ENCODE peak calls at places on chromosome X, in four cellular contexts. P is AG10803, X is fibroblast of mammary gland, D is mesothelial cell of epicardium. E is an unnamed sample.
A peak's percentile ranks its signal among the peaks of the same experiment; 100 is the strongest.

GRCh38 chrX:30822068-30822671 is 66.9 kb downstream of the TAB3 start:
- DNase-seq in P (no peak), X (peak; percentile 10), D (no peak), E (no peak)

GRCh38 chrX:136168929-136169735 is 21.8 kb downstream of the FHL1 start:
- DNase-seq in P (peak; percentile 96), X (peak; percentile 94), D (no peak), E (no peak)

GRCh38 chrX:45986971-45987370 is 558.2 kb downstream of the ZNF674 start:
- DNase-seq in P (peak; percentile 7), X (peak; percentile 37), D (no peak), E (no peak)

GRCh38 chrX:37961118-37961517 is 45.2 kb upstream of the SYTL5 start:
- DNase-seq in P (no peak), X (no peak), D (no peak), E (no peak)

GRCh38 chrX:21929209-21929608 is 11.3 kb upstream of the SMS start:
- DNase-seq in P (no peak), X (no peak), D (no peak), E (no peak)

GRCh38 chrX:140710710-140711109 is 1.2 kb downstream of the LINC00632 start:
- DNase-seq in P (no peak), X (no peak), D (no peak), E (no peak)

GRCh38 chrX:18983711-18984380 is at the start of gene PHKA2:
- DNase-seq in P (peak; percentile 35), X (peak; percentile 39), D (no peak), E (no peak)

GRCh38 chrX:19889582-19890342 is 2.4 kb upstream of the SH3KBP1 start:
- DNase-seq in P (peak; percentile 51), X (peak; percentile 66), D (peak; percentile 50), E (no peak)

GRCh38 chrX:150873616-150874015 is 24.9 kb downstream of the CD99L2 start:
- DNase-seq in P (no peak), X (peak; percentile 38), D (no peak), E (no peak)

GRCh38 chrX:45306794-45307193 is 106.1 kb upstream of the DIPK2B start:
- DNase-seq in P (no peak), X (no peak), D (no peak), E (no peak)

GRCh38 chrX:70613295-70613694 is 168.7 kb downstream of the DLG3 start:
- DNase-seq in P (peak; percentile 28), X (peak; percentile 22), D (no peak), E (no peak)

GRCh38 chrX:106946449-106946848 is 26.2 kb downstream of the CLDN2 start:
- DNase-seq in P (no peak), X (no peak), D (no peak), E (no peak)

GRCh38 chrX:68822641-68823410 is 6.0 kb upstream of the EFNB1 start:
- DNase-seq in P (peak; percentile 48), X (peak; percentile 64), D (no peak), E (no peak)

GRCh38 chrX:45889471-45889870 is 655.8 kb downstream of the ZNF674 start:
- DNase-seq in P (peak; percentile 16), X (peak; percentile 68), D (no peak), E (no peak)

GRCh38 chrX:8433296-8434094 is 31.1 kb upstream of the VCX3B start:
- DNase-seq in P (no peak), X (peak; percentile 1), D (no peak), E (no peak)

GRCh38 chrX:68932611-68933010 is 103.8 kb downstream of the EFNB1 start:
- DNase-seq in P (no peak), X (peak; percentile 45), D (no peak), E (no peak)

GRCh38 chrX:9141496-9141895 is 107.6 kb upstream of the FAM9B start:
- DNase-seq in P (peak; percentile 66), X (peak; percentile 60), D (no peak), E (no peak)

GRCh38 chrX:24487576-24487975 is 22.5 kb downstream of the PDK3 start:
- DNase-seq in P (no peak), X (no peak), D (no peak), E (no peak)

GRCh38 chrX:2516612-2517011 is 15.8 kb upstream of the DHRSX start:
- DNase-seq in P (no peak), X (no peak), D (no peak), E (no peak)

GRCh38 chrX:2320580-2321327 is 180.0 kb downstream of the DHRSX start:
- DNase-seq in P (peak; percentile 88), X (peak; percentile 47), D (no peak), E (no peak)

GRCh38 chrX:136275553-136275952 is 24.4 kb upstream of the MAP7D3 start:
- DNase-seq in P (no peak), X (no peak), D (no peak), E (no peak)

GRCh38 chrX:13283968-13284914 is 35.6 kb downstream of the ATXN3L start:
- DNase-seq in P (peak; percentile 83), X (peak; percentile 89), D (no peak), E (no peak)

GRCh38 chrX:39309018-39309620 is 507.9 kb downstream of the MID1IP1 start:
- DNase-seq in P (peak; percentile 3), X (peak; percentile 24), D (no peak), E (no peak)

GRCh38 chrX:107154787-107155620 is 36.4 kb upstream of the RBM41 start:
- DNase-seq in P (no peak), X (peak; percentile 59), D (no peak), E (no peak)

GRCh38 chrX:46953597-46953996 is 41.4 kb downstream of the JADE3 start:
- DNase-seq in P (no peak), X (peak; percentile 29), D (no peak), E (no peak)

GRCh38 chrX:133151320-133151719 is 54.4 kb upstream of the USP26 start:
- DNase-seq in P (peak; percentile 1), X (no peak), D (no peak), E (no peak)

GRCh38 chrX:856901-857300 is 226.3 kb downstream of the SHOX start:
- DNase-seq in P (peak; percentile 16), X (no peak), D (no peak), E (no peak)

GRCh38 chrX:107656965-107657364 is 28.7 kb downstream of the PRPS1 start:
- DNase-seq in P (no peak), X (no peak), D (no peak), E (no peak)

GRCh38 chrX:2609431-2610238 is 81.5 kb upstream of the CD99 start:
- DNase-seq in P (no peak), X (peak; percentile 24), D (no peak), E (no peak)

GRCh38 chrX:16882188-16882587 is 12.0 kb upstream of the RBBP7 start:
- DNase-seq in P (no peak), X (no peak), D (no peak), E (no peak)

GRCh38 chrX:10636337-10636736 is 16.0 kb upstream of the MID1 start:
- DNase-seq in P (peak; percentile 59), X (peak; percentile 74), D (no peak), E (no peak)

GRCh38 chrX:30863969-30864368 is 25.1 kb downstream of the TAB3 start:
- DNase-seq in P (no peak), X (no peak), D (no peak), E (no peak)

GRCh38 chrX:136147320-136147901 is at the start of gene FHL1:
- DNase-seq in P (no peak), X (no peak), D (no peak), E (peak; percentile 21)

GRCh38 chrX:13876652-13877051 is 59.8 kb upstream of the GPM6B start:
- DNase-seq in P (peak; percentile 37), X (peak; percentile 93), D (no peak), E (no peak)

DNA sequence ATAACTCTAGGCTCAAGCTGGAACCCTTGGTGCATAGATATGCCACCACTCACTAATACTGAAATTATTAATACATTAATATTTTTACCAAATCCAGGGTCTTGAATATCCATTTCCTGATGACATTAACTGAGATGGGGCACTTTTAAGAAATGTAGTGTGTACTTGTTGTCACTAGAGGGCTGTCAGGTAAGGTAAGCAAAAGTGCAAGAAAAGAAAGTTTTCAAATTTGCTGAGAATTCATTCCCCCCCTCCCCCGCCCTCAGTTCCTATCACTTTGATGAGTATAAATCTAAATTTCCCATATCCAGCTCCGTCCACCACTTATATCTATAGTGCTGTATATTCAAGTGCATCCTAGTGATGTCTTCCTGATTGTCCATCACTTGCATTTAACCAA is 20.5 kb upstream of the WDR44 start:
- DNase-seq in P (no peak), X (peak; percentile 8), D (no peak), E (no peak)
- TF ChIP-seq CTCF in P (peak; percentile 30), X (peak; percentile 26), D (no peak), E (peak; percentile 11)

DNA sequence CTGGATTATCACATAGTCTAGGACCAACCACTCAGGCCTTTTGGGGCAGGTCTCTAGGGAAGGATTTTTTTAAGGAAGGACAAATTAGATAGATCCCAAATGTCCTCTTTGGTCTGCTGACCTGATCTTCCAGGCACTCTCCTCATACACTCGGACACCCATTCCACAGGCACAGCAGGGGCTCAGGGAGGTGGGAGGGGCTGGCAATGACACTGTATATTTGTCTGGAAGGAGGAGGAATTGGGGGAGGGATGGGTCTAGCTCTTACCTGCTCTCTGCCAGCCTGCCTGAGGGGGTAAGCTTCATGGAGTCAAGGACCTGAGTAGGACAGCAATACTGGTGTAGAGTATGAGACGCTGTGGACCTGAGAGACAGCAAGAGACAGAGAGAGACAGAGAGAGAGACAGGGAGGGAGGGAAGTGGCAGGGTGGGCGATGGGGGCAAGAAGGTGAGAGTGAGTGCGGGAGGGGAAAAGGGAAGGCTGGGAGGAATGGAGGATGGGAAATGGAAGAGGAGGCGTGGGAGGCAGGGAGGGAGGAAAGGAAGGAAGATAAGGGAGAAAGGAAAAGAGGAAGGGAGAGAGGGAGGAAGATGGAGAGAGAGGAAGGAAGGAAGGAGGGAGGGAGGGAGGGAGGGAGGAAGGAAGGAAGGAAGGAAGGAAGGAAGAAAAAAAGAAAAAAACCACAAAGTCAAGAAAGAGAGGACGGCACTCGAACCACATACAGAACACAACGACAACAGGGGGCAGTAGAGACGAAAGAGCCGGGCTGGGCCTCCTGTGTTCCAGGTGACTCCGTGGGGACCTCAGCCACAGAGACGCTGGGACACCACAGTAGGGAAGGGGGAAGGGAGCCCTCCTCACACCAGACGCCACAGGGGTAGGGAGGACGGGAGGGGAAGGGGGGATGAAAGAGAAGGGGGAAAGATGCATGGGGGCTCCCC is 1.8 kb downstream of the IQSEC2 start:
- DNase-seq in P (no peak), X (no peak), D (no peak), E (no peak)
- TF ChIP-seq CTCF in P (no peak), X (no peak), D (no peak), E (no peak)

GRCh38 chrX:104270212-104270611 is 15.5 kb upstream of the ESX1 start:
- DNase-seq in P (no peak), X (no peak), D (no peak), E (no peak)

GRCh38 chrX:104270916-104271512 is 16.3 kb upstream of the ESX1 start:
- DNase-seq in P (peak; percentile 12), X (peak; percentile 42), D (no peak), E (no peak)
- TF ChIP-seq CTCF in P (peak; percentile 66), X (peak; percentile 68), D (peak; percentile 60), E (peak; percentile 68)

GRCh38 chrX:125131146-125131545 is 188.5 kb upstream of the TEX13C start:
- DNase-seq in P (no peak), X (no peak), D (no peak), E (no peak)
- TF ChIP-seq CTCF in P (peak; percentile 15), X (peak; percentile 6), D (no peak), E (peak; percentile 46)

E was measured in D721Med.